ENCODE peak calls at places on chromosomes 3 and 15, in seven cellular contexts. One of them, this sample, is unnamed.

GRCh38 chr3:70728311-70728710 is 415.9 kb upstream of the MDFIC2 start:
- DNase-seq in IMR-90: peak; percentile 54
- DNase-seq in lower lobe of right lung: no peak
- DNase-seq in ovary: no peak
- DNase-seq in pancreas: no peak
- DNase-seq in heart left ventricle: no peak
- DNase-seq in PC-9: no peak
- DNase-seq in this sample: peak; percentile 26

GRCh38 chr3:72633534-72633933 is 214.7 kb downstream of the SHQ1 start:
- DNase-seq in IMR-90: no peak
- DNase-seq in lower lobe of right lung: no peak
- DNase-seq in ovary: no peak
- DNase-seq in pancreas: no peak
- DNase-seq in heart left ventricle: no peak
- DNase-seq in PC-9: no peak
- DNase-seq in this sample: no peak

GRCh38 chr3:187924651-187925050 is 179.4 kb upstream of the BCL6 start:
- DNase-seq in IMR-90: no peak
- DNase-seq in lower lobe of right lung: no peak
- DNase-seq in ovary: no peak
- DNase-seq in pancreas: no peak
- DNase-seq in heart left ventricle: no peak
- DNase-seq in PC-9: no peak
- DNase-seq in this sample: no peak

GRCh38 chr3:188581791-188582190 is 427.8 kb downstream of the LPP start:
- DNase-seq in IMR-90: no peak
- DNase-seq in lower lobe of right lung: no peak
- DNase-seq in ovary: no peak
- DNase-seq in pancreas: no peak
- DNase-seq in heart left ventricle: no peak
- DNase-seq in PC-9: no peak
- DNase-seq in this sample: no peak

GRCh38 chr15:44099671-44100070 is 95.4 kb downstream of the FRMD5 start:
- DNase-seq in IMR-90: peak; percentile 58
- DNase-seq in lower lobe of right lung: no peak
- DNase-seq in ovary: no peak
- DNase-seq in pancreas: no peak
- DNase-seq in heart left ventricle: no peak
- DNase-seq in PC-9: no peak
- DNase-seq in this sample: no peak

GRCh38 chr15:97567411-97567810 is 393.1 kb upstream of the ARRDC4 start:
- DNase-seq in IMR-90: no peak
- DNase-seq in lower lobe of right lung: no peak
- DNase-seq in ovary: no peak
- DNase-seq in pancreas: no peak
- DNase-seq in heart left ventricle: no peak
- DNase-seq in PC-9: no peak
- DNase-seq in this sample: no peak

GRCh38 chr3:53750253-53751210 is 95.7 kb downstream of the CHDH start:
- DNase-seq in IMR-90: no peak
- DNase-seq in lower lobe of right lung: no peak
- DNase-seq in ovary: no peak
- DNase-seq in pancreas: no peak
- DNase-seq in heart left ventricle: peak; percentile 25
- DNase-seq in PC-9: no peak
- DNase-seq in this sample: no peak

GRCh38 chr3:132417695-132418520 is 606 bp downstream of the DNAJC13 start:
- DNase-seq in IMR-90: peak; percentile 58
- DNase-seq in lower lobe of right lung: peak; percentile 79
- DNase-seq in ovary: peak; percentile 53
- DNase-seq in pancreas: peak; percentile 66
- DNase-seq in heart left ventricle: peak; percentile 48
- DNase-seq in PC-9: peak; percentile 72
- DNase-seq in this sample: no peak

GRCh38 chr3:188309437-188310269 is 155.7 kb downstream of the LPP start:
- DNase-seq in IMR-90: no peak
- DNase-seq in lower lobe of right lung: no peak
- DNase-seq in ovary: no peak
- DNase-seq in pancreas: no peak
- DNase-seq in heart left ventricle: no peak
- DNase-seq in PC-9: no peak
- DNase-seq in this sample: no peak

GRCh38 chr15:74167891-74168331 is 5.6 kb upstream of the ISLR start:
- DNase-seq in IMR-90: no peak
- DNase-seq in lower lobe of right lung: peak; percentile 15
- DNase-seq in ovary: no peak
- DNase-seq in pancreas: no peak
- DNase-seq in heart left ventricle: no peak
- DNase-seq in PC-9: no peak
- DNase-seq in this sample: no peak

GRCh38 chr3:61688307-61688695 is 126.9 kb downstream of the PTPRG start:
- DNase-seq in IMR-90: no peak
- DNase-seq in lower lobe of right lung: no peak
- DNase-seq in ovary: no peak
- DNase-seq in pancreas: no peak
- DNase-seq in heart left ventricle: no peak
- DNase-seq in PC-9: no peak
- DNase-seq in this sample: no peak

GRCh38 chr3:184359610-184360009 is 1.8 kb downstream of the CLCN2 start:
- DNase-seq in IMR-90: no peak
- DNase-seq in lower lobe of right lung: no peak
- DNase-seq in ovary: no peak
- DNase-seq in pancreas: peak; percentile 59
- DNase-seq in heart left ventricle: no peak
- DNase-seq in PC-9: no peak
- DNase-seq in this sample: no peak

GRCh38 chr15:91694131-91694828 is 159.2 kb upstream of the SLCO3A1 start:
- DNase-seq in IMR-90: peak; percentile 23
- DNase-seq in lower lobe of right lung: no peak
- DNase-seq in ovary: no peak
- DNase-seq in pancreas: no peak
- DNase-seq in heart left ventricle: peak; percentile 31
- DNase-seq in PC-9: no peak
- DNase-seq in this sample: no peak

GRCh38 chr3:129664040-129664646 is 57.7 kb upstream of the PLXND1 start:
- DNase-seq in IMR-90: no peak
- DNase-seq in lower lobe of right lung: no peak
- DNase-seq in ovary: no peak
- DNase-seq in pancreas: no peak
- DNase-seq in heart left ventricle: no peak
- DNase-seq in PC-9: no peak
- DNase-seq in this sample: no peak

GRCh38 chr3:65716372-65716771 is 322.3 kb downstream of the MAGI1 start:
- DNase-seq in IMR-90: no peak
- DNase-seq in lower lobe of right lung: no peak
- DNase-seq in ovary: no peak
- DNase-seq in pancreas: no peak
- DNase-seq in heart left ventricle: no peak
- DNase-seq in PC-9: no peak
- DNase-seq in this sample: no peak

GRCh38 chr3:63724987-63725386 is 72.5 kb downstream of the SNTN start:
- DNase-seq in IMR-90: peak; percentile 87
- DNase-seq in lower lobe of right lung: no peak
- DNase-seq in ovary: no peak
- DNase-seq in pancreas: no peak
- DNase-seq in heart left ventricle: no peak
- DNase-seq in PC-9: peak; percentile 53
- DNase-seq in this sample: peak; percentile 73

GRCh38 chr3:145869958-145870357 is 291.0 kb downstream of the PLOD2 start:
- DNase-seq in IMR-90: no peak
- DNase-seq in lower lobe of right lung: no peak
- DNase-seq in ovary: no peak
- DNase-seq in pancreas: no peak
- DNase-seq in heart left ventricle: no peak
- DNase-seq in PC-9: no peak
- DNase-seq in this sample: no peak

DNA sequence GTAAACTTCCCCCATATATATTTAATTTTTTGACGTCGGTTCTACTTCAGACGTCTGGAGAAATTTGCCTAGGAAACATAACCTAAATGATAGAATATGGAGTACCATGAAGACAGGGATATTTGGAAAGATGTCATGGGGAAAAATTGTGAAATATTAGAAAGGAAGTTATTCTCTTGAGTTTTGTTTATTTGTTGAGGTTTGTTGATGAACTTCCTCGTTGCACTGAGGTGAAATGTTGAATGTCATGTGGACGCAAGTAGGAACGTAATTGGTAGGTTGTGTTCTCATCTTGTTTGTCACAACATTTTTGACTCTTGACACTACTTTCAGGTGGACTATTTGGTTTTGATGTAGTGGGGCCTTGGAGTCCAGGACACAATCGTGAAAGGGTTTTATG is 1.3 kb downstream of the ABHD5 start:
- DNase-seq in IMR-90: no peak
- DNase-seq in lower lobe of right lung: no peak
- DNase-seq in ovary: no peak
- DNase-seq in pancreas: no peak
- DNase-seq in heart left ventricle: no peak
- DNase-seq in PC-9: no peak
- DNase-seq in this sample: no peak
- H3K4me3 ChIP-seq in IMR-90: peak overlapping the region; percentile 87
- H3K4me3 ChIP-seq in lower lobe of right lung: peak overlapping the region; percentile 86
- H3K4me3 ChIP-seq in ovary: peak overlapping the region; percentile 79
- H3K4me3 ChIP-seq in pancreas: peak overlapping the region; percentile 90
- H3K4me3 ChIP-seq in heart left ventricle: peak overlapping the region; percentile 93
- H3K4me3 ChIP-seq in PC-9: peak overlapping the region; percentile 68
- H3K4me3 ChIP-seq in this sample: no peak overlapping the region

GRCh38 chr15:78895411-78895810 is 22.7 kb downstream of the MORF4L1 start:
- DNase-seq in IMR-90: peak; percentile 33
- DNase-seq in lower lobe of right lung: no peak
- DNase-seq in ovary: no peak
- DNase-seq in pancreas: no peak
- DNase-seq in heart left ventricle: no peak
- DNase-seq in PC-9: no peak
- DNase-seq in this sample: no peak

GRCh38 chr15:78893538-78893937 is 20.8 kb downstream of the MORF4L1 start:
- DNase-seq in IMR-90: no peak
- DNase-seq in lower lobe of right lung: no peak
- DNase-seq in ovary: no peak
- DNase-seq in pancreas: no peak
- DNase-seq in heart left ventricle: no peak
- DNase-seq in PC-9: no peak
- DNase-seq in this sample: no peak

DNA sequence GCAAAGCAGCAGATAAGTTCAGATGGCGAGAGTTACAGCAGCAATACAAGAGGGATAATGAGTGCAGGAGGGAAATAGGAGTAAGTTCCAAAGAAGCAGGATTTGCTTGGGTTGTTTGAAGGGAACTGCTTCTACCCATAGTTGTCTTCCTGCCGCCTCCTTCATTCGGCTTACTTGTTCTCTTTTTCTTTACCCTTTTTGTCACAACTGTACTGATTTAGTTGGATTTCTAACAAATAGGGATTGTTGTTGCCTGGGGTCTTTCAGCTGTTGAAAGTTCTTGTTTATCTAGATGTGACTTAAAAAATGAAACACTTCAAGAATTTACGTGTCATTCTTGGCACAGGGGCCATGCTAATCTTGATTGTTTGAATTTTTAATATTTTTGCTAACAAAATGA is 25.9 kb downstream of the MORF4L1 start:
- DNase-seq in IMR-90: no peak
- DNase-seq in lower lobe of right lung: no peak
- DNase-seq in ovary: no peak
- DNase-seq in pancreas: no peak
- DNase-seq in heart left ventricle: no peak
- DNase-seq in PC-9: no peak
- DNase-seq in this sample: no peak
- H3K36me3 ChIP-seq in IMR-90: peaks cover 73% of the 10 kb centered on the region
- H3K36me3 ChIP-seq in lower lobe of right lung: peaks cover 100% of the 10 kb centered on the region
- H3K36me3 ChIP-seq in ovary: no peaks in the 10 kb centered on the region
- H3K36me3 ChIP-seq in pancreas: peaks cover 44% of the 10 kb centered on the region
- H3K36me3 ChIP-seq in heart left ventricle: no peaks in the 10 kb centered on the region
- H3K36me3 ChIP-seq in PC-9: peaks cover 61% of the 10 kb centered on the region
- H3K36me3 ChIP-seq in this sample: peaks cover 11% of the 10 kb centered on the region

GRCh38 chr15:35439291-35439690 is 106.7 kb downstream of the DPH6 start:
- DNase-seq in IMR-90: peak; percentile 88
- DNase-seq in lower lobe of right lung: no peak
- DNase-seq in ovary: no peak
- DNase-seq in pancreas: no peak
- DNase-seq in heart left ventricle: no peak
- DNase-seq in PC-9: no peak
- DNase-seq in this sample: peak; percentile 78

GRCh38 chr15:35440265-35440664 is 105.7 kb downstream of the DPH6 start:
- DNase-seq in IMR-90: no peak
- DNase-seq in lower lobe of right lung: no peak
- DNase-seq in ovary: no peak
- DNase-seq in pancreas: no peak
- DNase-seq in heart left ventricle: no peak
- DNase-seq in PC-9: no peak
- DNase-seq in this sample: no peak

GRCh38 chr15:35436422-35436821 is 109.5 kb downstream of the DPH6 start:
- DNase-seq in IMR-90: no peak
- DNase-seq in lower lobe of right lung: no peak
- DNase-seq in ovary: no peak
- DNase-seq in pancreas: no peak
- DNase-seq in heart left ventricle: no peak
- DNase-seq in PC-9: no peak
- DNase-seq in this sample: no peak

GRCh38 chr15:35442734-35443133 is 103.2 kb downstream of the DPH6 start:
- DNase-seq in IMR-90: no peak
- DNase-seq in lower lobe of right lung: no peak
- DNase-seq in ovary: no peak
- DNase-seq in pancreas: no peak
- DNase-seq in heart left ventricle: no peak
- DNase-seq in PC-9: no peak
- DNase-seq in this sample: no peak

DNA sequence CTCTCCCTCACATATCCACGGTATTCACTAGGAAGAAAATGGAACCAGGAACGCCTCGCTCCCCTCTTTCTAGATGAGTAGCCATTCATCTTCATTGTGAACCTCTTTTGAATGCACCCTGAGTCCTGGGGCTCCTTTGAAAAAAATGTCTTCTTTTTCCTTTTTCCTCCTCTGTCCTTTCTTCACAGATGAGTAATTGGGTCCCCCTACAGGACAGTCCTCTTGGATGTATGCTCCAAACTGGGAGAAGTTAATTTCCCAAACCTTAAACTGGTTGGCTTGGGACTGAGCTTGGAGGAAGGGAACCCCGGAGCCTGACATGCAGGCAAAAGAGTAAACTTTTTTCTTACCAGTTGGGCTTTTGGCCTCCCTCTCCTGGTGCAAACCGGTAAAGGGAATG is 108.8 kb downstream of the DPH6 start:
- DNase-seq in IMR-90: peak; percentile 23
- DNase-seq in lower lobe of right lung: no peak
- DNase-seq in ovary: no peak
- DNase-seq in pancreas: no peak
- DNase-seq in heart left ventricle: no peak
- DNase-seq in PC-9: no peak
- DNase-seq in this sample: no peak
- TF ChIP-seq CTCF in IMR-90: peak; percentile 38
- TF ChIP-seq CTCF in lower lobe of right lung: no peak
- TF ChIP-seq CTCF in ovary: no peak
- TF ChIP-seq CTCF in pancreas: no peak
- TF ChIP-seq CTCF in heart left ventricle: no peak
- TF ChIP-seq CTCF in PC-9: no peak
- TF ChIP-seq CTCF in this sample: peak; percentile 43

DNA sequence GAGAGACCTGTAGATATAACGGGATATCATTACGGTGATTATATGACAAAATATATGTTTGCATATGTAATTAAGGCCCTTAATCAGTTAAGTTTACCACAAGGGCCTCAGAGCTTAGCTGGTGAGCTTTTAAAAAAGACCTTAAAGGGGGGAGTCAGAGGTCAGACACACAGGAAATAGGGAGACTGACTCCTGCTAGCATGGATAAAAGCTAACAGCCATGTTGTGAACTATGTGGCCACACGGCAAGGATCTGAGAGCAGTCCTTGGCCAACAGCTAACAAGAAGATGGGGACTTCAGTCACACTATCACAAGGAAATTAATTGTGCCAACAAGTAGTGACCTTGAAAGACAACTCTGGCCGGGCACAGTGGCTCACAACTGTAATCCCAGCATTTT is 3.1 kb downstream of the STAG1 start:
- DNase-seq in IMR-90: no peak
- DNase-seq in lower lobe of right lung: no peak
- DNase-seq in ovary: no peak
- DNase-seq in pancreas: no peak
- DNase-seq in heart left ventricle: no peak
- DNase-seq in PC-9: no peak
- DNase-seq in this sample: no peak
- H3K4me3 ChIP-seq in IMR-90: no peak overlapping the region
- H3K4me3 ChIP-seq in lower lobe of right lung: no peak overlapping the region
- H3K4me3 ChIP-seq in ovary: no peak overlapping the region
- H3K4me3 ChIP-seq in pancreas: no peak overlapping the region
- H3K4me3 ChIP-seq in heart left ventricle: no peak overlapping the region
- H3K4me3 ChIP-seq in PC-9: no peak overlapping the region
- H3K4me3 ChIP-seq in this sample: no peak overlapping the region

This sample was measured in BJ.